ENCODE peak calls at places on chromosomes 1 and 21, in five cellular contexts. I is right lobe of liver, V is brain microvascular endothelial cell, K is foreskin fibroblast, E is breast epithelium. N is an unnamed sample.

GRCh38 chr1:145893306-145894055 is 7.8 kb upstream of the ANKRD35 start:
- DNase-seq in I (no peak), V (no peak), K (no peak), E (no peak), N (no peak)

GRCh38 chr1:81834921-81835698 is 34.4 kb downstream of the ADGRL2 start:
- DNase-seq in I (no peak), V (peak), K (peak), E (no peak), N (no peak)

GRCh38 chr1:5242850-5243249 is 588.4 kb downstream of the AJAP1 start:
- DNase-seq in I (no peak), V (no peak), K (no peak), E (no peak), N (no peak)

GRCh38 chr1:156389311-156389710 is 20.3 kb downstream of the RHBG start:
- DNase-seq in I (no peak), V (no peak), K (no peak), E (no peak), N (no peak)

GRCh38 chr1:46166521-46167462 is 8.1 kb upstream of the TSPAN1 start:
- DNase-seq in I (peak), V (no peak), K (peak), E (no peak), N (no peak)

GRCh38 chr21:33854604-33855003 is 61.0 kb downstream of the ATP5PO start:
- DNase-seq in I (no peak), V (no peak), K (peak), E (no peak), N (peak)

GRCh38 chr1:203117611-203118575 is 9.6 kb upstream of the ADORA1 start:
- DNase-seq in I (no peak), V (peak), K (peak), E (no peak), N (peak)

GRCh38 chr1:228293393-228293792 is 85.5 kb downstream of the OBSCN start:
- DNase-seq in I (no peak), V (no peak), K (peak), E (no peak), N (no peak)

GRCh38 chr21:39647476-39647875 is 34.7 kb downstream of the B3GALT5 start:
- DNase-seq in I (no peak), V (peak), K (peak), E (no peak), N (peak)

GRCh38 chr21:46564391-46564790 is 40.5 kb downstream of the S100B start:
- DNase-seq in I (no peak), V (no peak), K (no peak), E (no peak), N (no peak)

GRCh38 chr1:218656301-218657037 is 311.3 kb downstream of the TGFB2 start:
- DNase-seq in I (no peak), V (peak), K (peak), E (no peak), N (no peak)

GRCh38 chr1:110056284-110056680 is 14.2 kb downstream of the ALX3 start:
- DNase-seq in I (no peak), V (no peak), K (no peak), E (no peak), N (no peak)

GRCh38 chr1:162855461-162856150 is 5.4 kb downstream of the CCDC190 start:
- DNase-seq in I (no peak), V (peak), K (peak), E (no peak), N (peak)

GRCh38 chr21:41399401-41399800 is 26.6 kb upstream of the MX1 start:
- DNase-seq in I (peak), V (no peak), K (no peak), E (no peak), N (no peak)

GRCh38 chr1:162161921-162162550 is 92.5 kb downstream of the NOS1AP start:
- DNase-seq in I (no peak), V (peak), K (no peak), E (no peak), N (no peak)

GRCh38 chr1:220908757-220909156 is 29.5 kb downstream of the HLX start:
- DNase-seq in I (no peak), V (no peak), K (peak), E (no peak), N (peak)

DNA sequence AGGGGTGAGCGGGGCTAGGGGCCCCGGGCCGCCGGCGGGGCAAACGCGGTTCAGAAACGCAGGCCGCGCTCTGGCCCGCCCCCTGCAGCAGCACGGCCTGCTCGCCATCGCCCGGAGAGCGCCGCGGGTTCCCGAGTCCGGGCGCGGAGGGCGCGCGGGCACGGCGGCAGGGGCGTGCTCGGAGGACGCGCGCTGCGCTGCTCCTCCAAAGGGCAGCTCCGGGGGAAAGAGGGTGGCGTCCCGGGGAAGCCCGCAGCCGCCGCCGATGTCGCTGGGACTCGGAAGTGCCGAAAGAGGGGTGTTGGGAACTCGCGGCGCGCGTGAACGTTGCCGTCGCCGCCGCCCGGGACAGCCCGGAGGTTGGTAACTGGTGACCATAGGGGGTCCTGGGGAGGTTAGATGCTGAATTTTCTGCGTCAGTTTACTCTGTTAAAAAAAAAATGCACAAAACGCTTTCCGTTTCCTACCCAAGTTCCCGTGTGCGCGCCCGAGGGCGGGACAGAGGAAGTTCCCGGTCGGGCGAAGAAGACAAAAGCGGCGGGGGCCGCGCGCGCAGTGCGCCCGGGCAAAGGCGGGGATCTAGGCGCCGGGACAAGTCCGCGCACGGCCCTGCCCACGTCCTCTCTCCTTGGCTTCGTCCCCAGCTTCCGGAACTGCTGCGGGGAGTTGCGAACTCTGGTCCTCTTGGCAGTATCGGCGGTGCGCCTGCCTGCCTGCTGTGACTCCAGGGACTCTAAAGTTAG is at the start of gene HHAT:
- DNase-seq in I (peak), V (peak), K (peak), E (peak), N (peak)
- TF ChIP-seq CTCF in I (no peak), V (no peak), K (no peak), E (no peak), N (no peak)

GRCh38 chr1:211676106-211676583 is 724 bp upstream of the NEK2 start:
- DNase-seq in I (no peak), V (no peak), K (no peak), E (no peak), N (no peak)

GRCh38 chr1:211677659-211678058 is 2.2 kb upstream of the NEK2 start:
- DNase-seq in I (no peak), V (no peak), K (no peak), E (no peak), N (no peak)

GRCh38 chr1:211680752-211681327 is 5.4 kb upstream of the NEK2 start:
- DNase-seq in I (peak), V (peak), K (peak), E (no peak), N (peak)

DNA sequence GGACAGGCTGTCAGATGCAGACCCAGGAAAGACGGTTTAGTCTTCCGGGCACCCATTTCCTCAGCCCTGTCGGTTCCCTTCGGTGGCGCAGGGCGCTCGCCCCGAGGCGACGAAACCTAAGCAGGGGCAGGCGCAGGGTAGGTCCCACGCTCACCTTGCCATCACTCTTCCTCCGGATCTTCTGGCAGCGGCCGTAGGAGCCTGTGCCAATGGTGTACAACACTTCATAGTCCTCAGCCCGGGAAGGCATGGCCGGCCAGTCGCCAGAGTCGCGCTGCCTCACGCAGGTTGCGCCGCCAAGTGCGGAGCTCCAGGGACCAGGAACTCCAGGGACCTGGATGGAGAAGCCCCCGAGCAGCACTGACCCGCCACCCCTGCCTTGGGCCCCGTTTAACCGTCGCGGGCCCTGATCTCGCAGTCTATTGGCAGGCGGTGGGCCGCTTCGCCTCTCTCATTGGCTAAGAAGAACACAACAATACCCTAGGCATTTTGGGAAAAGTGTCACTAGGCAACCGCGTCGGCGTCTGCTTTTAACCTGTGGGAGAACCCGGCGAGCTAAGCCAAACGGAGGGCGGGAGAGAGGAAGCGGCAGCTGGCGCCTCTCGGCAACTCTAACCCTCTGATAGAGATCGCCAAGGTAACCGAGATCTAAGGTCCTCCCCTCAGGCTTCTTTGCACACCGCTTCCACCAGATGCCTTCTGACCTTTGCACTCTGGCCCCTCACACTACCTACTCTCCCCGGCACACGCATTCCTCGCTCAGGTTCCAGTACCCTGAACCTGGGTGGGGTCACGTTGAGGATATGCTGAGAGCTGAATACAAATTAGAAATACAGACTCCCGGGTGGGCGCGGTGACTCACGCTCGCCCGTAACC is at the start of gene NEK2:
- DNase-seq in I (peak), V (peak), K (peak), E (peak), N (peak)
- TF ChIP-seq CTCF in I (no peak), V (no peak), K (no peak), E (no peak), N (no peak)

DNA sequence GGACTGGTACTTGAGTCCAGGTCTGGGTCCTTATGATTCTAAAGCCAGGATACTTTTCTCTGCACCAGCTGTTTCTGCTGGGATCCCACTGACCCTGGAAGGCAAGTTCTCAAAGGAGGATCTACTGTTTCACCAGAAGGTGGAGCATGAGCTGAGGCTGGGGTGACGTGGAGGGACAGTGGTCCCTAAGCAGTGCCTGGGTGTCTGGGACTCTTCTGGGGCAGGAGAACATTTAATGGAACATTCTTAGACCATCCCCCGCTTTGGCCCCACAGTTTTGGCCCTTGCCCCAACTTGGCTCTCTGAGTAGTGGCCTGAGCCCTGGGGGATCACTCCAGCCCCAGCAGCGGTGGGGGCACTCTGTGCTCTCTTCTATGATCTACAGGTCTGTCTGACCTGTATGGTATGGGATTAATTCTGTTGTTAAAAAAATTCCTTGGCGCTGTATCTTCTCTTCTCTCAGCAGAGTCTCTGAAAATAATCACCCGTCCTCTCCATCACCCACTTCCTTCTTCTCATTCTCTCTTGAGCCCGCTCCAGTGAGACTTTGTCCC is 60.3 kb upstream of the CSF3R start:
- DNase-seq in I (peak), V (no peak), K (no peak), E (no peak), N (no peak)
- TF ChIP-seq CTCF in I (no peak), V (peak), K (no peak), E (no peak), N (no peak)

DNA sequence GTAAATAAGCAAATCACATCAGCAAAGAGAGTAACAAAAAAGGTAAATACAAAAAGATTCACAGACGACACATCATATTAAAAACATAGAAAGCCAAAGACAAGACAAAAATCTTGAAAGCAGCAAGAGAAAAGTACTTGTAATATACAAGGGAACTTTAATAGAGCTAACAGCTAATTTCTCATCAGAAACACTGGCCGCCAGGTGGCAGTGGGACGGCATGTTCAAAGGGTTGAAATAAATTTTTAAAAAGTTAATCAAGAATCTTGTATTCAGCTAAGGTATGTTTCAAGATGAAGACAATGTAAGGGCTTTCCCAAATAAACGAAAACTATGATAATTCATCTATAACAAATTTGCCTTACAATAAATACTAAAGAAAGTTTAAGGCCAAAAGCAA is 358.1 kb downstream of the LRRIQ3 start:
- DNase-seq in I (no peak), V (peak), K (peak), E (no peak), N (peak)
- TF ChIP-seq CTCF in I (peak), V (peak), K (peak), E (no peak), N (peak)

DNA sequence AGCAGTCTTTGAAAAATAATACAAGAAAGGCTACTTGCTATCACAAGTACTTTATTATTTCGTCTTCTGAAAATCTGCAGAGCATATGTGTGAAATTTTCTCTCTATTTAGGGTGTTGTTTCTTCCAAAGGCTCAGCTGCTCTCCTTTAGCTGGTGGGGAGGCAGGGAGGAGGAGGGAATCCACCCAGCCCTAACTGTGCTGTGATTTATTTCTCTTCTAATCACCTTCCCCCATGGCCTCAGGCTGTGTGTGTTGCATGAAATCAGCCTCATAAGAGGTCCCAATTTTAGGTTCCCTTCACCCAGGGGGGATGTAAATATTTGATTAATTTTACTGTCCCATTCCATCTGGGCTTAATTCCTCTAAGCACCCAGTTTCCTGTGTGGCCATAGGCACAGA is 77.6 kb upstream of the PGBD5 start:
- DNase-seq in I (no peak), V (no peak), K (no peak), E (no peak), N (no peak)
- TF ChIP-seq CTCF in I (no peak), V (no peak), K (no peak), E (no peak), N (no peak)

GRCh38 chr1:196660912-196661311 is 9.1 kb downstream of the CFH start:
- DNase-seq in I (no peak), V (no peak), K (peak), E (no peak), N (peak)
- TF ChIP-seq CTCF in I (peak), V (peak), K (peak), E (peak), N (peak)

N was measured in MCF 10A.